ENCODE peak calls at places on chromosomes 2 and 18, in six cellular contexts. One of them, this sample, is unnamed.

GRCh38 chr2:196123679-196124373 is 47.6 kb downstream of the STK17B start:
- DNase-seq in BJ: no peak
- DNase-seq in heart right ventricle: no peak
- DNase-seq in cardiac fibroblast: peak
- DNase-seq in HFF-Myc: no peak
- DNase-seq in skeletal muscle cell: no peak
- DNase-seq in this sample: peak

GRCh38 chr2:98944786-98945185 is 8.8 kb upstream of the CRACDL start:
- DNase-seq in heart right ventricle: no peak
- DNase-seq in HFF-Myc: no peak
- DNase-seq in BJ: no peak
- DNase-seq in cardiac fibroblast: peak
- DNase-seq in skeletal muscle cell: peak
- DNase-seq in this sample: no peak

GRCh38 chr2:15734871-15735737 is 143.4 kb downstream of the DDX1 start:
- DNase-seq in heart right ventricle: no peak
- DNase-seq in HFF-Myc: no peak
- DNase-seq in cardiac fibroblast: no peak
- DNase-seq in BJ: no peak
- DNase-seq in skeletal muscle cell: no peak
- DNase-seq in this sample: no peak

GRCh38 chr18:78421392-78421791 is 558.2 kb upstream of the SALL3 start:
- DNase-seq in heart right ventricle: no peak
- DNase-seq in HFF-Myc: no peak
- DNase-seq in skeletal muscle cell: no peak
- DNase-seq in BJ: no peak
- DNase-seq in cardiac fibroblast: no peak
- DNase-seq in this sample: no peak

GRCh38 chr2:222351035-222351434 is 52.2 kb upstream of the PAX3 start:
- DNase-seq in heart right ventricle: no peak
- DNase-seq in skeletal muscle cell: no peak
- DNase-seq in BJ: no peak
- DNase-seq in cardiac fibroblast: no peak
- DNase-seq in HFF-Myc: no peak
- DNase-seq in this sample: no peak

GRCh38 chr2:55103039-55103438 is 52.8 kb upstream of the RTN4 start:
- DNase-seq in HFF-Myc: no peak
- DNase-seq in cardiac fibroblast: peak
- DNase-seq in BJ: no peak
- DNase-seq in skeletal muscle cell: no peak
- DNase-seq in heart right ventricle: no peak
- DNase-seq in this sample: no peak

GRCh38 chr2:200787351-200788128 is 24.2 kb upstream of the BZW1 start:
- DNase-seq in cardiac fibroblast: peak
- DNase-seq in HFF-Myc: peak
- DNase-seq in heart right ventricle: no peak
- DNase-seq in BJ: peak
- DNase-seq in skeletal muscle cell: peak
- DNase-seq in this sample: peak

GRCh38 chr2:16125614-16126125 is 185.3 kb downstream of the MYCN start:
- DNase-seq in skeletal muscle cell: no peak
- DNase-seq in cardiac fibroblast: no peak
- DNase-seq in heart right ventricle: no peak
- DNase-seq in BJ: no peak
- DNase-seq in HFF-Myc: no peak
- DNase-seq in this sample: no peak

GRCh38 chr2:118853647-118854367 is 6.4 kb upstream of the EN1 start:
- DNase-seq in heart right ventricle: no peak
- DNase-seq in cardiac fibroblast: no peak
- DNase-seq in BJ: no peak
- DNase-seq in HFF-Myc: no peak
- DNase-seq in skeletal muscle cell: no peak
- DNase-seq in this sample: no peak

GRCh38 chr2:143161982-143162837 is 33.0 kb downstream of the ARHGAP15 start:
- DNase-seq in heart right ventricle: no peak
- DNase-seq in cardiac fibroblast: peak
- DNase-seq in HFF-Myc: peak
- DNase-seq in skeletal muscle cell: peak
- DNase-seq in BJ: no peak
- DNase-seq in this sample: peak

GRCh38 chr18:10546557-10547300 is 20.9 kb downstream of the NAPG start:
- DNase-seq in cardiac fibroblast: no peak
- DNase-seq in heart right ventricle: no peak
- DNase-seq in skeletal muscle cell: no peak
- DNase-seq in HFF-Myc: no peak
- DNase-seq in BJ: no peak
- DNase-seq in this sample: no peak

GRCh38 chr2:11319939-11320338 is 24.5 kb downstream of the ROCK2 start:
- DNase-seq in HFF-Myc: peak
- DNase-seq in cardiac fibroblast: no peak
- DNase-seq in heart right ventricle: no peak
- DNase-seq in BJ: no peak
- DNase-seq in skeletal muscle cell: no peak
- DNase-seq in this sample: peak

GRCh38 chr2:109238580-109238979 is 109.6 kb downstream of the SH3RF3 start:
- DNase-seq in skeletal muscle cell: peak
- DNase-seq in cardiac fibroblast: peak
- DNase-seq in heart right ventricle: peak
- DNase-seq in BJ: peak
- DNase-seq in HFF-Myc: no peak
- DNase-seq in this sample: no peak

GRCh38 chr2:39228413-39229209 is 15.2 kb downstream of the CDKL4 start:
- DNase-seq in heart right ventricle: no peak
- DNase-seq in HFF-Myc: no peak
- DNase-seq in skeletal muscle cell: no peak
- DNase-seq in BJ: no peak
- DNase-seq in cardiac fibroblast: no peak
- DNase-seq in this sample: no peak

GRCh38 chr18:48140738-48141137 is 210.3 kb upstream of the SMAD2 start:
- DNase-seq in cardiac fibroblast: no peak
- DNase-seq in BJ: no peak
- DNase-seq in HFF-Myc: no peak
- DNase-seq in skeletal muscle cell: no peak
- DNase-seq in heart right ventricle: no peak
- DNase-seq in this sample: no peak

GRCh38 chr18:25921677-25922421 is 168.6 kb downstream of the SS18 start:
- DNase-seq in skeletal muscle cell: no peak
- DNase-seq in BJ: no peak
- DNase-seq in cardiac fibroblast: peak
- DNase-seq in heart right ventricle: no peak
- DNase-seq in HFF-Myc: no peak
- DNase-seq in this sample: no peak

GRCh38 chr2:101106453-101107181 is 44.6 kb downstream of the TBC1D8 start:
- DNase-seq in BJ: no peak
- DNase-seq in cardiac fibroblast: no peak
- DNase-seq in HFF-Myc: no peak
- DNase-seq in skeletal muscle cell: no peak
- DNase-seq in heart right ventricle: no peak
- DNase-seq in this sample: peak

GRCh38 chr2:186460465-186460864 is 25.6 kb upstream of the ZC3H15 start:
- DNase-seq in skeletal muscle cell: no peak
- DNase-seq in cardiac fibroblast: peak
- DNase-seq in HFF-Myc: no peak
- DNase-seq in BJ: no peak
- DNase-seq in heart right ventricle: no peak
- DNase-seq in this sample: no peak

GRCh38 chr2:127636248-127637235 is 9.4 kb upstream of the GPR17 start:
- DNase-seq in BJ: no peak
- DNase-seq in HFF-Myc: no peak
- DNase-seq in skeletal muscle cell: no peak
- DNase-seq in cardiac fibroblast: no peak
- DNase-seq in heart right ventricle: peak
- DNase-seq in this sample: no peak

GRCh38 chr2:139427164-139427563 is 647.0 kb upstream of the NXPH2 start:
- DNase-seq in heart right ventricle: no peak
- DNase-seq in skeletal muscle cell: no peak
- DNase-seq in HFF-Myc: no peak
- DNase-seq in BJ: no peak
- DNase-seq in cardiac fibroblast: no peak
- DNase-seq in this sample: no peak

GRCh38 chr18:67783215-67783946 is 266.9 kb upstream of the DSEL start:
- DNase-seq in cardiac fibroblast: peak
- DNase-seq in heart right ventricle: no peak
- DNase-seq in skeletal muscle cell: peak
- DNase-seq in HFF-Myc: peak
- DNase-seq in BJ: peak
- DNase-seq in this sample: peak

GRCh38 chr2:128505150-128505490 is 186.5 kb upstream of the HS6ST1 start:
- DNase-seq in heart right ventricle: no peak
- DNase-seq in cardiac fibroblast: no peak
- DNase-seq in skeletal muscle cell: no peak
- DNase-seq in BJ: no peak
- DNase-seq in HFF-Myc: no peak
- DNase-seq in this sample: no peak

GRCh38 chr2:120503206-120503792 is 157.4 kb downstream of the INHBB start:
- DNase-seq in skeletal muscle cell: no peak
- DNase-seq in BJ: no peak
- DNase-seq in cardiac fibroblast: no peak
- DNase-seq in heart right ventricle: no peak
- DNase-seq in HFF-Myc: no peak
- DNase-seq in this sample: no peak
- H3K4me3 ChIP-seq in skeletal muscle cell: no peak
- H3K4me3 ChIP-seq in BJ: no peak
- H3K4me3 ChIP-seq in cardiac fibroblast: no peak
- H3K4me3 ChIP-seq in heart right ventricle: no peak
- H3K4me3 ChIP-seq in HFF-Myc: no peak
- H3K4me3 ChIP-seq in this sample: no peak

GRCh38 chr18:50192903-50193795 is 1.8 kb downstream of the MYO5B start:
- DNase-seq in cardiac fibroblast: no peak
- DNase-seq in skeletal muscle cell: no peak
- DNase-seq in HFF-Myc: no peak
- DNase-seq in BJ: no peak
- DNase-seq in heart right ventricle: no peak
- DNase-seq in this sample: no peak
- H3K4me3 ChIP-seq in cardiac fibroblast: no peak
- H3K4me3 ChIP-seq in skeletal muscle cell: no peak
- H3K4me3 ChIP-seq in HFF-Myc: no peak
- H3K4me3 ChIP-seq in BJ: no peak
- H3K4me3 ChIP-seq in heart right ventricle: no peak
- H3K4me3 ChIP-seq in this sample: no peak

DNA sequence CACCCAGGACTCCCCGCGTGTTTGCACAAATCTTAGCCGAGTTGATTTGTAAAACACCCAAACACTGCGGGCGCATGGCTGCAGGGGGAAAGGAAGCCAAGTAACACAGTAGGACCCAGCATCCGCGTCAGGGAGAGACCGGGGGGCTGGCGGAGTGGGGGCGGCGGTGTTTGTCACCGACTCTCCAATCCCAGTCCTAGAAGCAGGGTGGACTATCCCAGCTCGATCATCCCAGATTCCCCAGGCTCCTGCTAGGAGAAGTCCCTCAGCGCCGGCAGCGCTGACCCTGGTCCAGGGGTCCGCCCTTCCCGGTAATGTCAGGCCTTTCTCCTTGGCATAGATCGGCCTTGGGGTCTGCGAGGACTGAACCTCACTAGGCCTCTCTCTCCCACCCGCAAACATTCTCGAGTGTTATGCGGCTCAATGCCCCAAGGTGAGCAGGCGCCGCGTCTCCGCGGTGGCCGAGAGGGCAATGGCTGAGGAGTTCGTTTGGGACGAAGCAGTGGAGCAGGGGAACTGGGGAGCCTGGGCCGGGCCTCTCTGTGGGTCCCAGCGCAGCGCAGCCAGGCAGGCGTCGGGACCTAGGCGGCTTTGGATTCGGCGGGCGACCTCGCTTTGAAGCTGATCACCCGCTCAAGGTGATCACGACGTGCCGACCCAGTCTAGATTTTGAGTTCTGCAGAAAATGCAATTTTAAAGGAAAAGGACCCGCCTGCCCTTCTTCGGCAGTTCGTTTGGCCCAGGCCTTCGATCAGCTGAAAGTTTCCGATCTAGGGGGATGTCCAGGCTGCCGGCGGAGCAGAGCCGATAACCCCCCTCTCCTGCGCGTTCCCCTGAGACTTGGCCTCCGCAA is 1.5 kb upstream of the GDF7 start:
- DNase-seq in heart right ventricle: no peak
- DNase-seq in HFF-Myc: no peak
- DNase-seq in cardiac fibroblast: no peak
- DNase-seq in BJ: no peak
- DNase-seq in skeletal muscle cell: no peak
- DNase-seq in this sample: no peak
- H3K4me3 ChIP-seq in heart right ventricle: peak
- H3K4me3 ChIP-seq in HFF-Myc: no peak
- H3K4me3 ChIP-seq in cardiac fibroblast: no peak
- H3K4me3 ChIP-seq in BJ: peak
- H3K4me3 ChIP-seq in skeletal muscle cell: no peak
- H3K4me3 ChIP-seq in this sample: no peak

GRCh38 chr2:48424356-48424755 is 105.6 kb upstream of the STON1 start:
- DNase-seq in HFF-Myc: no peak
- DNase-seq in skeletal muscle cell: no peak
- DNase-seq in heart right ventricle: no peak
- DNase-seq in cardiac fibroblast: no peak
- DNase-seq in BJ: no peak
- DNase-seq in this sample: no peak

GRCh38 chr2:48419884-48420511 is 110.0 kb upstream of the STON1 start:
- DNase-seq in heart right ventricle: no peak
- DNase-seq in skeletal muscle cell: no peak
- DNase-seq in cardiac fibroblast: no peak
- DNase-seq in BJ: no peak
- DNase-seq in HFF-Myc: no peak
- DNase-seq in this sample: no peak

GRCh38 chr2:48423376-48423775 is 106.6 kb upstream of the STON1 start:
- DNase-seq in heart right ventricle: no peak
- DNase-seq in HFF-Myc: peak
- DNase-seq in BJ: peak
- DNase-seq in skeletal muscle cell: peak
- DNase-seq in cardiac fibroblast: peak
- DNase-seq in this sample: no peak

GRCh38 chr2:48417843-48418838 is 111.8 kb upstream of the STON1 start:
- DNase-seq in skeletal muscle cell: no peak
- DNase-seq in HFF-Myc: no peak
- DNase-seq in BJ: no peak
- DNase-seq in heart right ventricle: no peak
- DNase-seq in cardiac fibroblast: no peak
- DNase-seq in this sample: no peak

GRCh38 chr2:48420512-48421197 is 109.3 kb upstream of the STON1 start:
- DNase-seq in skeletal muscle cell: peak
- DNase-seq in cardiac fibroblast: peak
- DNase-seq in BJ: peak
- DNase-seq in heart right ventricle: peak
- DNase-seq in HFF-Myc: peak
- DNase-seq in this sample: peak
- H3K4me3 ChIP-seq in skeletal muscle cell: no peak
- H3K4me3 ChIP-seq in cardiac fibroblast: no peak
- H3K4me3 ChIP-seq in BJ: no peak
- H3K4me3 ChIP-seq in heart right ventricle: peak
- H3K4me3 ChIP-seq in HFF-Myc: no peak
- H3K4me3 ChIP-seq in this sample: no peak

DNA sequence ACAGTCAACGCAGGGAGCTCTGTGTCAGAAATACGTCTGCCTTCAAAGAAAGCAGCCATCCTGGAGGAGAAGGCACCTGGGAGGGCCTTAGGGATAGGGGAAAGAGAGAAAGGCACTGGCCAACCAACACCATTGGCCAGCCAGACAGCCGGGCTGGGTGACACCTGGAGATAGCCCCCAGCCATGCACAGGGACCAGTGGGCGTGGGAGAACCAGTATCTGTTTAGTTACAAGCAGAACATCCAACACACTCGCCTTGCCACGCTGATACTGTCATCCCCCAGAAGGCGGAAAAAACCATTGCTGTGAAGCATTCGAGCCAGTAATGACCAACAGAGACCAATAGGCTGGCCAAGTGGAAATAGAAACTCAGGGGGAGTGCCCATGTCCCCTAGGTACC is 15.5 kb downstream of the ASPRV1 start:
- DNase-seq in cardiac fibroblast: no peak
- DNase-seq in HFF-Myc: no peak
- DNase-seq in skeletal muscle cell: no peak
- DNase-seq in heart right ventricle: no peak
- DNase-seq in BJ: no peak
- DNase-seq in this sample: no peak
- H3K4me3 ChIP-seq in cardiac fibroblast: no peak
- H3K4me3 ChIP-seq in HFF-Myc: no peak
- H3K4me3 ChIP-seq in skeletal muscle cell: no peak
- H3K4me3 ChIP-seq in heart right ventricle: no peak
- H3K4me3 ChIP-seq in BJ: no peak
- H3K4me3 ChIP-seq in this sample: no peak

This sample was measured in retinal pigment epithelial cell.